ENCODE peak calls at places on chromosome 15, in seven cellular contexts. One of them, this sample, is unnamed.
A peak's percentile ranks its signal among the peaks of the same experiment; 100 is the strongest.

GRCh38 chr15:58467722-58468436 is 36.1 kb downstream of the LIPC start:
- DNase-seq in Panc1: no peak
- DNase-seq in dorsolateral prefrontal cortex: no peak
- DNase-seq in H9: no peak
- DNase-seq in transverse colon: no peak
- DNase-seq in left colon: no peak
- DNase-seq in cardiac fibroblast: no peak
- DNase-seq in this sample: no peak

GRCh38 chr15:101250931-101251829 is 668 bp downstream of the CHSY1 start:
- DNase-seq in left colon: peak; percentile 58
- DNase-seq in dorsolateral prefrontal cortex: no peak
- DNase-seq in transverse colon: no peak
- DNase-seq in Panc1: no peak
- DNase-seq in H9: no peak
- DNase-seq in cardiac fibroblast: peak; percentile 38
- DNase-seq in this sample: no peak

GRCh38 chr15:78063966-78064365 is 13.5 kb downstream of the TBC1D2B start:
- DNase-seq in H9: no peak
- DNase-seq in dorsolateral prefrontal cortex: no peak
- DNase-seq in cardiac fibroblast: peak; percentile 46
- DNase-seq in transverse colon: no peak
- DNase-seq in Panc1: no peak
- DNase-seq in left colon: no peak
- DNase-seq in this sample: no peak

GRCh38 chr15:68773036-68773435 is 47.7 kb downstream of the ANP32A start:
- DNase-seq in H9: no peak
- DNase-seq in transverse colon: no peak
- DNase-seq in dorsolateral prefrontal cortex: no peak
- DNase-seq in cardiac fibroblast: no peak
- DNase-seq in left colon: no peak
- DNase-seq in Panc1: no peak
- DNase-seq in this sample: no peak

GRCh38 chr15:90654233-90655124 is 62.7 kb upstream of the BLM start:
- DNase-seq in Panc1: no peak
- DNase-seq in dorsolateral prefrontal cortex: no peak
- DNase-seq in transverse colon: no peak
- DNase-seq in left colon: no peak
- DNase-seq in H9: no peak
- DNase-seq in cardiac fibroblast: peak; percentile 29
- DNase-seq in this sample: no peak

GRCh38 chr15:49605588-49605987 is 15.0 kb downstream of the FAM227B start:
- DNase-seq in transverse colon: no peak
- DNase-seq in left colon: no peak
- DNase-seq in H9: no peak
- DNase-seq in dorsolateral prefrontal cortex: no peak
- DNase-seq in Panc1: no peak
- DNase-seq in cardiac fibroblast: no peak
- DNase-seq in this sample: no peak

GRCh38 chr15:57306944-57307411 is 69.3 kb upstream of the CGNL1 start:
- DNase-seq in left colon: peak; percentile 47
- DNase-seq in transverse colon: no peak
- DNase-seq in Panc1: no peak
- DNase-seq in H9: peak; percentile 72
- DNase-seq in dorsolateral prefrontal cortex: no peak
- DNase-seq in cardiac fibroblast: no peak
- DNase-seq in this sample: no peak

GRCh38 chr15:31034152-31034551 is 42.7 kb upstream of the MTMR10 start:
- DNase-seq in transverse colon: no peak
- DNase-seq in dorsolateral prefrontal cortex: no peak
- DNase-seq in H9: no peak
- DNase-seq in left colon: no peak
- DNase-seq in cardiac fibroblast: no peak
- DNase-seq in Panc1: no peak
- DNase-seq in this sample: no peak

GRCh38 chr15:64740361-64741170 is 34.8 kb downstream of the RBPMS2 start:
- DNase-seq in cardiac fibroblast: peak; percentile 87
- DNase-seq in H9: no peak
- DNase-seq in left colon: peak; percentile 52
- DNase-seq in dorsolateral prefrontal cortex: no peak
- DNase-seq in Panc1: no peak
- DNase-seq in transverse colon: peak; percentile 74
- DNase-seq in this sample: peak; percentile 66

GRCh38 chr15:64911317-64912186 is at the start of gene ANKDD1A:
- DNase-seq in H9: peak; percentile 88
- DNase-seq in transverse colon: peak; percentile 73
- DNase-seq in left colon: peak; percentile 58
- DNase-seq in dorsolateral prefrontal cortex: peak; percentile 53
- DNase-seq in Panc1: no peak
- DNase-seq in cardiac fibroblast: peak; percentile 42
- DNase-seq in this sample: peak; percentile 42

GRCh38 chr15:90300541-90300940 is 35.1 kb downstream of the NGRN start:
- DNase-seq in left colon: no peak
- DNase-seq in Panc1: no peak
- DNase-seq in cardiac fibroblast: no peak
- DNase-seq in transverse colon: no peak
- DNase-seq in H9: no peak
- DNase-seq in dorsolateral prefrontal cortex: no peak
- DNase-seq in this sample: no peak

GRCh38 chr15:65189102-65189740 is 4.1 kb upstream of the CLPX start:
- DNase-seq in transverse colon: no peak
- DNase-seq in dorsolateral prefrontal cortex: no peak
- DNase-seq in left colon: no peak
- DNase-seq in cardiac fibroblast: peak; percentile 75
- DNase-seq in Panc1: peak; percentile 33
- DNase-seq in H9: peak; percentile 59
- DNase-seq in this sample: peak; percentile 81

GRCh38 chr15:66787472-66787871 is 85.4 kb downstream of the SMAD6 start:
- DNase-seq in dorsolateral prefrontal cortex: no peak
- DNase-seq in left colon: no peak
- DNase-seq in H9: no peak
- DNase-seq in transverse colon: no peak
- DNase-seq in Panc1: no peak
- DNase-seq in cardiac fibroblast: no peak
- DNase-seq in this sample: no peak

GRCh38 chr15:57090460-57090859 is 172.0 kb downstream of the TCF12 start:
- DNase-seq in H9: no peak
- DNase-seq in cardiac fibroblast: no peak
- DNase-seq in transverse colon: no peak
- DNase-seq in Panc1: no peak
- DNase-seq in dorsolateral prefrontal cortex: no peak
- DNase-seq in left colon: no peak
- DNase-seq in this sample: no peak

GRCh38 chr15:99295840-99296239 is 44.6 kb downstream of the LRRC28 start:
- DNase-seq in dorsolateral prefrontal cortex: no peak
- DNase-seq in H9: no peak
- DNase-seq in left colon: no peak
- DNase-seq in cardiac fibroblast: no peak
- DNase-seq in transverse colon: no peak
- DNase-seq in Panc1: no peak
- DNase-seq in this sample: no peak

GRCh38 chr15:35626531-35626930 is 80.6 kb upstream of the DPH6 start:
- DNase-seq in Panc1: no peak
- DNase-seq in cardiac fibroblast: no peak
- DNase-seq in left colon: no peak
- DNase-seq in dorsolateral prefrontal cortex: no peak
- DNase-seq in transverse colon: no peak
- DNase-seq in H9: no peak
- DNase-seq in this sample: no peak

GRCh38 chr15:31275331-31276262 is 51.0 kb upstream of the KLF13 start:
- DNase-seq in Panc1: no peak
- DNase-seq in cardiac fibroblast: no peak
- DNase-seq in left colon: peak; percentile 6
- DNase-seq in transverse colon: peak; percentile 6
- DNase-seq in dorsolateral prefrontal cortex: peak; percentile 51
- DNase-seq in H9: no peak
- DNase-seq in this sample: no peak

GRCh38 chr15:52124270-52124878 is 11.8 kb upstream of the BCL2L10 start:
- DNase-seq in cardiac fibroblast: peak; percentile 77
- DNase-seq in Panc1: peak; percentile 60
- DNase-seq in H9: no peak
- DNase-seq in transverse colon: no peak
- DNase-seq in dorsolateral prefrontal cortex: no peak
- DNase-seq in left colon: no peak
- DNase-seq in this sample: no peak

GRCh38 chr15:69140306-69140705 is 20.1 kb upstream of the GLCE start:
- DNase-seq in Panc1: no peak
- DNase-seq in cardiac fibroblast: no peak
- DNase-seq in H9: no peak
- DNase-seq in left colon: no peak
- DNase-seq in dorsolateral prefrontal cortex: peak; percentile 40
- DNase-seq in transverse colon: no peak
- DNase-seq in this sample: no peak

This sample was measured in SK-MEL-5.